ENCODE peak calls at places on chromosomes 13 and 19, in six cellular contexts. B, L, H, W, S and T are unnamed samples.

GRCh38 chr13:112752211-112752610 is 62.4 kb downstream of the ATP11A start:
- DNase-seq in B (no peak), L (no peak), H (no peak), W (no peak), S (no peak), T (no peak)

GRCh38 chr13:73365681-73366080 is 306.9 kb downstream of the KLF5 start:
- DNase-seq in B (no peak), L (no peak), H (no peak), W (no peak), S (peak), T (no peak)

GRCh38 chr13:46350003-46350402 is 37.0 kb downstream of the RUBCNL start:
- DNase-seq in B (no peak), L (no peak), H (no peak), W (no peak), S (no peak), T (no peak)

GRCh38 chr19:47377801-47378200 is 28.7 kb downstream of the DHX34 start:
- DNase-seq in B (no peak), L (no peak), H (no peak), W (no peak), S (no peak), T (no peak)

GRCh38 chr13:48532146-48532472 is 771 bp downstream of the RCBTB2 start:
- DNase-seq in B (no peak), L (peak), H (peak), W (no peak), S (no peak), T (no peak)

GRCh38 chr13:111539252-111539651 is 218.8 kb downstream of the TEX29 start:
- DNase-seq in B (no peak), L (no peak), H (no peak), W (peak), S (no peak), T (no peak)

GRCh38 chr19:17951151-17952040 is 15.5 kb upstream of the KCNN1 start:
- DNase-seq in B (no peak), L (no peak), H (no peak), W (no peak), S (no peak), T (no peak)

GRCh38 chr19:10514211-10515145 is 2.8 kb downstream of the S1PR5 start:
- DNase-seq in B (peak), L (peak), H (no peak), W (no peak), S (no peak), T (peak)

GRCh38 chr13:98447881-98448641 is 128.8 kb downstream of the STK24 start:
- DNase-seq in B (no peak), L (peak), H (no peak), W (no peak), S (no peak), T (no peak)

GRCh38 chr13:20441879-20442278 is 83.8 kb downstream of the CRYL1 start:
- DNase-seq in B (no peak), L (no peak), H (peak), W (no peak), S (peak), T (no peak)

GRCh38 chr19:36916991-36917390 is 859 bp downstream of the ZNF568 start:
- DNase-seq in B (no peak), L (no peak), H (no peak), W (no peak), S (peak), T (no peak)

GRCh38 chr13:109297628-109298027 is 488.8 kb downstream of the IRS2 start:
- DNase-seq in B (no peak), L (no peak), H (peak), W (no peak), S (peak), T (no peak)

GRCh38 chr19:2507109-2507508 is 31.2 kb downstream of the GADD45B start:
- DNase-seq in B (peak), L (peak), H (peak), W (no peak), S (peak), T (no peak)

GRCh38 chr13:48163066-48163465 is 68.2 kb upstream of the MED4 start:
- DNase-seq in B (no peak), L (no peak), H (no peak), W (no peak), S (no peak), T (no peak)

GRCh38 chr13:94345374-94346195 is 133.9 kb downstream of the DCT start:
- DNase-seq in B (no peak), L (peak), H (peak), W (no peak), S (peak), T (no peak)

GRCh38 chr19:2756921-2757881 is 17.4 kb upstream of the SLC39A3 start:
- DNase-seq in B (no peak), L (no peak), H (no peak), W (no peak), S (no peak), T (no peak)

GRCh38 chr13:51588406-51588949 is 4.2 kb downstream of the WDFY2 start:
- DNase-seq in B (no peak), L (no peak), H (no peak), W (no peak), S (no peak), T (no peak)

GRCh38 chr13:69720278-69720983 is 387.2 kb upstream of the ATXN8OS start:
- DNase-seq in B (no peak), L (peak), H (no peak), W (no peak), S (no peak), T (no peak)

GRCh38 chr13:38308736-38309135 is 40.9 kb upstream of the UFM1 start:
- DNase-seq in B (no peak), L (peak), H (peak), W (no peak), S (peak), T (no peak)

GRCh38 chr19:38930776-38931761 is at the start of gene MRPS12:
- DNase-seq in B (peak), L (peak), H (peak), W (peak), S (peak), T (peak)

GRCh38 chr13:62119739-62120700 is 704.4 kb upstream of the PCDH20 start:
- DNase-seq in B (no peak), L (peak), H (no peak), W (no peak), S (no peak), T (no peak)

GRCh38 chr13:33873251-33873908 is 55.4 kb downstream of the RFC3 start:
- DNase-seq in B (no peak), L (no peak), H (no peak), W (no peak), S (no peak), T (no peak)